ENCODE peak calls at places on chromosomes 13 and 19, in seven cellular contexts. G is ovary, C is kidney tubule cell, J is breast epithelium, D is COR-L47, A is posterior cingulate gyrus, W is NCI-H748 treated with DMSO at 0.1 percent for 48 hours. K is an unnamed sample.

GRCh38 chr19:48724796-48725753 is 5.5 kb upstream of the MAMSTR start:
- DNase-seq in G (peak; percentile 71), C (peak; percentile 91), J (no peak), D (peak; percentile 52), A (no peak), W (peak; percentile 21), K (peak; percentile 98)

GRCh38 chr13:30581582-30581981 is 36.1 kb upstream of the USPL1 start:
- DNase-seq in G (no peak), C (peak; percentile 24), J (no peak), D (no peak), A (no peak), W (no peak), K (peak; percentile 30)

GRCh38 chr19:34578173-34578572 is 96.6 kb downstream of the WTIP start:
- DNase-seq in G (no peak), C (no peak), J (no peak), D (no peak), A (no peak), W (no peak), K (no peak)

GRCh38 chr19:9839415-9839814 is 4.3 kb downstream of the PIN1 start:
- DNase-seq in G (no peak), C (no peak), J (no peak), D (no peak), A (no peak), W (no peak), K (no peak)

GRCh38 chr13:113548778-113549621 is 35.6 kb upstream of the TFDP1 start:
- DNase-seq in G (no peak), C (no peak), J (no peak), D (no peak), A (no peak), W (no peak), K (no peak)

GRCh38 chr13:42990147-42990990 is 1.7 kb downstream of the EPSTI1 start:
- DNase-seq in G (no peak), C (no peak), J (no peak), D (peak; percentile 46), A (no peak), W (peak; percentile 67), K (no peak)

GRCh38 chr13:20401958-20402856 is 123.5 kb downstream of the CRYL1 start:
- DNase-seq in G (no peak), C (peak; percentile 48), J (no peak), D (no peak), A (no peak), W (no peak), K (no peak)

GRCh38 chr19:3413796-3414327 is 47.5 kb downstream of the NFIC start:
- DNase-seq in G (no peak), C (no peak), J (no peak), D (no peak), A (no peak), W (no peak), K (no peak)

GRCh38 chr13:21834511-21834910 is 163.6 kb downstream of the FGF9 start:
- DNase-seq in G (no peak), C (no peak), J (no peak), D (no peak), A (no peak), W (no peak), K (no peak)

GRCh38 chr19:46601318-46602224 is at the start of gene CALM3:
- DNase-seq in G (no peak), C (no peak), J (no peak), D (no peak), A (no peak), W (no peak), K (no peak)

GRCh38 chr19:35468637-35469036 is 20.6 kb downstream of the FFAR2 start:
- DNase-seq in G (no peak), C (peak; percentile 57), J (no peak), D (no peak), A (peak; percentile 33), W (no peak), K (peak; percentile 64)

GRCh38 chr13:60974296-60974695 is 441.4 kb downstream of the PCDH20 start:
- DNase-seq in G (no peak), C (no peak), J (no peak), D (no peak), A (no peak), W (no peak), K (no peak)

GRCh38 chr13:100356889-100357288 is 231.7 kb downstream of the GGACT start:
- DNase-seq in G (no peak), C (no peak), J (no peak), D (no peak), A (no peak), W (no peak), K (peak; percentile 39)

GRCh38 chr19:54017266-54017665 is 25.8 kb downstream of the CACNG6 start:
- DNase-seq in G (no peak), C (peak; percentile 39), J (no peak), D (no peak), A (no peak), W (peak; percentile 24), K (no peak)